ENCODE peak calls at places on chromosome 3, in four cellular contexts. One of them, this sample, is unnamed.
A peak's percentile ranks its signal among the peaks of the same experiment; 100 is the strongest.

GRCh38 chr3:25465266-25465860 is 37.3 kb downstream of the RARB start:
- DNase-seq in PC-3: no peak
- DNase-seq in neuronal stem cell: no peak
- DNase-seq in neural progenitor cell: no peak
- DNase-seq in this sample: no peak

GRCh38 chr3:149384911-149385321 is 7.5 kb upstream of the TM4SF1 start:
- DNase-seq in PC-3: peak; percentile 47
- DNase-seq in neuronal stem cell: no peak
- DNase-seq in neural progenitor cell: no peak
- DNase-seq in this sample: no peak

GRCh38 chr3:149216195-149216869 is 5.3 kb downstream of the CP start:
- DNase-seq in PC-3: no peak
- DNase-seq in neuronal stem cell: no peak
- DNase-seq in neural progenitor cell: no peak
- DNase-seq in this sample: no peak

GRCh38 chr3:126971891-126972351 is 11.0 kb upstream of the PLXNA1 start:
- DNase-seq in PC-3: no peak
- DNase-seq in neuronal stem cell: no peak
- DNase-seq in neural progenitor cell: peak; percentile 49
- DNase-seq in this sample: no peak

GRCh38 chr3:71064976-71065763 is 518.4 kb downstream of the FOXP1 start:
- DNase-seq in PC-3: peak; percentile 48
- DNase-seq in neuronal stem cell: peak; percentile 67
- DNase-seq in neural progenitor cell: peak; percentile 86
- DNase-seq in this sample: peak; percentile 55

GRCh38 chr3:195563317-195563716 is 20.2 kb upstream of the PPP1R2 start:
- DNase-seq in PC-3: no peak
- DNase-seq in neuronal stem cell: no peak
- DNase-seq in neural progenitor cell: no peak
- DNase-seq in this sample: no peak

GRCh38 chr3:94862703-94863102 is 799.8 kb downstream of the NSUN3 start:
- DNase-seq in PC-3: peak; percentile 59
- DNase-seq in neuronal stem cell: no peak
- DNase-seq in neural progenitor cell: peak; percentile 47
- DNase-seq in this sample: peak; percentile 12

GRCh38 chr3:156727519-156728205 is 53.3 kb downstream of the TIPARP start:
- DNase-seq in PC-3: no peak
- DNase-seq in neuronal stem cell: no peak
- DNase-seq in neural progenitor cell: no peak
- DNase-seq in this sample: peak; percentile 8

GRCh38 chr3:156643729-156644389 is 30.5 kb upstream of the TIPARP start:
- DNase-seq in PC-3: no peak
- DNase-seq in neuronal stem cell: no peak
- DNase-seq in neural progenitor cell: no peak
- DNase-seq in this sample: no peak

GRCh38 chr3:133457465-133458067 is 57.7 kb downstream of the BFSP2 start:
- DNase-seq in PC-3: peak; percentile 33
- DNase-seq in neuronal stem cell: no peak
- DNase-seq in neural progenitor cell: no peak
- DNase-seq in this sample: peak; percentile 64

GRCh38 chr3:115835946-115836345 is 212.6 kb downstream of the GAP43 start:
- DNase-seq in PC-3: no peak
- DNase-seq in neuronal stem cell: no peak
- DNase-seq in neural progenitor cell: no peak
- DNase-seq in this sample: no peak

GRCh38 chr3:147361671-147362420 is 44.5 kb downstream of the ZIC4 start:
- DNase-seq in PC-3: peak; percentile 60
- DNase-seq in neuronal stem cell: no peak
- DNase-seq in neural progenitor cell: peak; percentile 81
- DNase-seq in this sample: peak; percentile 34

GRCh38 chr3:153484842-153485241 is 322.8 kb downstream of the RAP2B start:
- DNase-seq in PC-3: no peak
- DNase-seq in neuronal stem cell: no peak
- DNase-seq in neural progenitor cell: no peak
- DNase-seq in this sample: no peak
- H2AFZ ChIP-seq in PC-3: no peak overlapping the region
- H2AFZ ChIP-seq in neuronal stem cell: no peak overlapping the region
- H2AFZ ChIP-seq in neural progenitor cell: no peak overlapping the region
- H2AFZ ChIP-seq in this sample: no peak overlapping the region

GRCh38 chr3:11565072-11565471 is 78.6 kb downstream of the VGLL4 start:
- DNase-seq in PC-3: no peak
- DNase-seq in neuronal stem cell: no peak
- DNase-seq in neural progenitor cell: no peak
- DNase-seq in this sample: no peak
- H3K4me1 ChIP-seq in PC-3: peaks cover 32% of the 10 kb centered on the region
- H3K4me1 ChIP-seq in neuronal stem cell: peaks cover 11% of the 10 kb centered on the region
- H3K4me1 ChIP-seq in neural progenitor cell: peaks cover 3% of the 10 kb centered on the region
- H3K4me1 ChIP-seq in this sample: no peaks in the 10 kb centered on the region

DNA sequence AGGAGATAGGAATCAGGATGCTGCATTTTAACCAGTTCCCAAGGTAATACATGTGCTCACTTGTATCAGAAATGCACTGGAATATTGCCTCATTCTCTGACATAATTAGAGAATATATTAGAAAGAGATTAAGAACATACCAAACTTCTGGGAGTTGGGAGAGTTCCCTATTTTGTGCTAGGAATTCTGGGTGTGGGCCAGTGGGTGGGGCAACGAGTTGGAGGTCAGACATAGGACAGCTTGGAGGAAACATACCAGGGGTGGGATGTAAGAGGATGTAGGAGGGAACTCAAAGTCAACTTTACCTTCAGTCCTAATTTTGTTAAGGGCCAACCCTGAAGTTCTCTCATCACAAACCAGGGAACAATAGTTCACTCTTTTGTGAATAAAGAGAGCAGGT is 83.6 kb downstream of the SLC7A14 start:
- DNase-seq in PC-3: no peak
- DNase-seq in neuronal stem cell: no peak
- DNase-seq in neural progenitor cell: no peak
- DNase-seq in this sample: no peak
- H2AFZ ChIP-seq in PC-3: no peak overlapping the region
- H2AFZ ChIP-seq in neuronal stem cell: no peak overlapping the region
- H2AFZ ChIP-seq in neural progenitor cell: no peak overlapping the region
- H2AFZ ChIP-seq in this sample: no peak overlapping the region

GRCh38 chr3:172070799-172071198 is 31.4 kb downstream of the FNDC3B start:
- DNase-seq in PC-3: no peak
- DNase-seq in neuronal stem cell: no peak
- DNase-seq in neural progenitor cell: no peak
- DNase-seq in this sample: no peak

GRCh38 chr3:172073262-172073915 is 34.0 kb downstream of the FNDC3B start:
- DNase-seq in PC-3: no peak
- DNase-seq in neuronal stem cell: no peak
- DNase-seq in neural progenitor cell: no peak
- DNase-seq in this sample: no peak

GRCh38 chr3:172071780-172072179 is 32.4 kb downstream of the FNDC3B start:
- DNase-seq in PC-3: no peak
- DNase-seq in neuronal stem cell: no peak
- DNase-seq in neural progenitor cell: no peak
- DNase-seq in this sample: no peak

GRCh38 chr3:172074027-172074426 is 34.6 kb downstream of the FNDC3B start:
- DNase-seq in PC-3: no peak
- DNase-seq in neuronal stem cell: no peak
- DNase-seq in neural progenitor cell: no peak
- DNase-seq in this sample: no peak

GRCh38 chr3:172072543-172072942 is 33.2 kb downstream of the FNDC3B start:
- DNase-seq in PC-3: no peak
- DNase-seq in neuronal stem cell: no peak
- DNase-seq in neural progenitor cell: no peak
- DNase-seq in this sample: no peak
- H3K4me1 ChIP-seq in PC-3: no peaks in the 10 kb centered on the region
- H3K4me1 ChIP-seq in neuronal stem cell: peaks cover 39% of the 10 kb centered on the region
- H3K4me1 ChIP-seq in neural progenitor cell: peaks cover 52% of the 10 kb centered on the region
- H3K4me1 ChIP-seq in this sample: no peaks in the 10 kb centered on the region

GRCh38 chr3:161914703-161915102 is 418.1 kb downstream of the OTOL1 start:
- DNase-seq in PC-3: peak; percentile 77
- DNase-seq in neuronal stem cell: peak; percentile 36
- DNase-seq in neural progenitor cell: peak; percentile 65
- DNase-seq in this sample: no peak
- H2AFZ ChIP-seq in PC-3: peak overlapping the region; percentile 49
- H2AFZ ChIP-seq in neuronal stem cell: peak overlapping the region; percentile 43
- H2AFZ ChIP-seq in neural progenitor cell: peak overlapping the region; percentile 2
- H2AFZ ChIP-seq in this sample: no peak overlapping the region

This sample was measured in OCI-LY7.